ENCODE peak calls at places on chromosomes 5 and 9, in ten cellular contexts. U is A549, Z is body of pancreas, V is sigmoid colon, F is NB4, L is uterus, J is heart left ventricle, K is transverse colon, N is Peyer's patch, Q is GM12891. I is an unnamed sample.

GRCh38 chr5:155282503-155283107 is 269.1 kb downstream of the KIF4B start:
- DNase-seq in U (no peak), Z (no peak), V (no peak), F (no peak), L (no peak), J (no peak), K (no peak), N (no peak), Q (no peak), I (no peak)

GRCh38 chr5:179763215-179763945 is 30.4 kb upstream of the LTC4S start:
- DNase-seq in U (peak), Z (peak), V (peak), F (peak), L (peak), J (no peak), K (peak), N (peak), Q (no peak), I (peak)

GRCh38 chr5:143896981-143897380 is 85.0 kb downstream of the HMHB1 start:
- DNase-seq in U (no peak), Z (no peak), V (no peak), F (no peak), L (no peak), J (no peak), K (no peak), N (no peak), Q (no peak), I (no peak)

GRCh38 chr5:151002250-151002649 is 18.1 kb upstream of the GPX3 start:
- DNase-seq in U (peak), Z (no peak), V (no peak), F (peak), L (no peak), J (no peak), K (no peak), N (no peak), Q (no peak), I (no peak)

GRCh38 chr5:151213803-151214613 is 9.9 kb downstream of the CCDC69 start:
- DNase-seq in U (no peak), Z (peak), V (peak), F (peak), L (peak), J (peak), K (peak), N (peak), Q (peak), I (peak)

GRCh38 chr5:64206653-64207052 is 41.0 kb downstream of the RNF180 start:
- DNase-seq in U (no peak), Z (no peak), V (no peak), F (no peak), L (no peak), J (no peak), K (no peak), N (no peak), Q (no peak), I (no peak)

GRCh38 chr9:96449522-96449843 is 486 bp upstream of the HABP4 start:
- DNase-seq in U (no peak), Z (no peak), V (no peak), F (no peak), L (no peak), J (no peak), K (no peak), N (no peak), Q (no peak), I (no peak)

GRCh38 chr9:95939472-95939871 is 64.0 kb downstream of the ERCC6L2 start:
- DNase-seq in U (no peak), Z (no peak), V (no peak), F (no peak), L (no peak), J (no peak), K (no peak), N (no peak), Q (no peak), I (no peak)

GRCh38 chr5:175690586-175690985 is 32.7 kb downstream of the HRH2 start:
- DNase-seq in U (no peak), Z (no peak), V (peak), F (no peak), L (no peak), J (peak), K (no peak), N (no peak), Q (no peak), I (no peak)

GRCh38 chr9:79362100-79363081 is 209.4 kb upstream of the TLE4 start:
- DNase-seq in U (peak), Z (no peak), V (no peak), F (no peak), L (no peak), J (no peak), K (no peak), N (no peak), Q (no peak), I (no peak)

GRCh38 chr9:76374702-76375543 is 19.3 kb downstream of the RFK start:
- DNase-seq in U (peak), Z (peak), V (peak), F (no peak), L (peak), J (peak), K (peak), N (no peak), Q (no peak), I (no peak)

GRCh38 chr5:180803181-180804128 is 849 bp upstream of the MGAT1 start:
- DNase-seq in U (no peak), Z (no peak), V (peak), F (peak), L (peak), J (peak), K (peak), N (peak), Q (peak), I (peak)
- TF ChIP-seq POLR2A in U (no peak), Z (no peak), V (no peak), F (peak), L (no peak), J (no peak), K (peak), N (peak), Q (peak), I (no peak)

GRCh38 chr9:6040077-6040476 is 24.7 kb upstream of the RANBP6 start:
- DNase-seq in U (no peak), Z (no peak), V (no peak), F (peak), L (no peak), J (no peak), K (no peak), N (no peak), Q (no peak), I (no peak)

GRCh38 chr9:6029581-6029980 is 14.2 kb upstream of the RANBP6 start:
- DNase-seq in U (no peak), Z (no peak), V (no peak), F (no peak), L (no peak), J (no peak), K (no peak), N (no peak), Q (no peak), I (no peak)

GRCh38 chr9:6034954-6035353 is 19.5 kb upstream of the RANBP6 start:
- DNase-seq in U (no peak), Z (no peak), V (no peak), F (no peak), L (no peak), J (no peak), K (no peak), N (no peak), Q (no peak), I (no peak)
- TF ChIP-seq POLR2A in U (no peak), Z (no peak), V (no peak), F (no peak), L (no peak), J (no peak), K (no peak), N (no peak), Q (no peak), I (no peak)

GRCh38 chr5:43066231-43066798 is 26.2 kb upstream of the ANXA2R start:
- DNase-seq in U (no peak), Z (peak), V (peak), F (peak), L (peak), J (peak), K (peak), N (peak), Q (peak), I (peak)
- TF ChIP-seq POLR2A in U (peak), Z (peak), V (no peak), F (no peak), L (peak), J (no peak), K (peak), N (peak), Q (no peak), I (no peak)

GRCh38 chr5:141966275-141966962 is 2.5 kb upstream of the RNF14 start:
- DNase-seq in U (no peak), Z (no peak), V (no peak), F (no peak), L (no peak), J (no peak), K (no peak), N (no peak), Q (no peak), I (no peak)

GRCh38 chr5:141966963-141967333 is 2.0 kb upstream of the RNF14 start:
- DNase-seq in U (no peak), Z (no peak), V (no peak), F (no peak), L (no peak), J (no peak), K (no peak), N (no peak), Q (no peak), I (no peak)

GRCh38 chr5:141973871-141974595 is 5.1 kb downstream of the RNF14 start:
- DNase-seq in U (no peak), Z (no peak), V (no peak), F (no peak), L (no peak), J (no peak), K (no peak), N (no peak), Q (no peak), I (no peak)

GRCh38 chr5:141968914-141969608 is at the start of gene RNF14:
- DNase-seq in U (peak), Z (peak), V (peak), F (peak), L (peak), J (peak), K (peak), N (peak), Q (peak), I (peak)

DNA sequence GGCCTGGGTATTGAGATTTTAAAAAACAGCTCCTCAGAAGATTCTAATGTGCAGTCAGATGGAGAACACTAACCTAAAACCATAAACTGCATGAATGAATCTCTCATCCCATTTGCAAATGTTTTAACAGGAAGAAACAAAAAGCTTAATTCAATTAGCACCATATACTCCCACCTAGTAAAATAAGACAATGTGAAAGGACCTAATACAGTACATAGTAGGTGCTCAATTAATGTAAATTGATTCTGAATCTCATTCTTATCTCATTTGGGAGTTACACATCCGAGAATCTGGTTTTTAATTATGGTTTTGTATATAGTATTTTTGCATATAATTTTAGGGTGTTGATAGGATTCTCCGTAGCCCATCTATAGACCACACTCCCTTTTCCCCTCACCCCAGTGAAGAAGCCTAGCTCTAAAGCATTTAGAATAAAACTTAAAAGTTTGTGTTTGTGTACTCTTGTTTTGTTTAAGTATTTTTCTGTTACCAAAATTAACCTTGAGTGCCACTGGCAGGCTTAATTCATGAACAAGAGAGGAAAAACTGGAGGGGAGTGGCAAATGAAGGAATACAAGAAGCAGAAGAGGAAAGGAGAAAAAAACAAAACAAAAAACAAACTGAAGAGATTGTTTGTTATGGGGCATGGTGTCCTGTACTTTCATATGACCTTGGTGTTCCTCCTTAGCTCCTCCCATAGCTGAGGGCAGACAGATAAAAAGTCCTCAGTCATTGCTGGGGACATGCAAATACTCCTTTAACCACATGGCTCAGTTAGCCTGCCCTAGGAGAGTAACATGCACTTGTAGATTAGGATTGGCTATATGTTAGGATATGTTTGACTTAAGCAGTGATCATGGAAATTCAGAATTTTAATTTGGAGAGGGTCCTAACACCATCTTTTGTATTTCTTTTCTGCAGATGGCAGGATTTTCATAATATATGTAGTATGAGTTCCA is 1.2 kb downstream of the RNF14 start:
- DNase-seq in U (peak), Z (no peak), V (no peak), F (peak), L (no peak), J (no peak), K (peak), N (peak), Q (peak), I (no peak)
- TF ChIP-seq POLR2A in U (no peak), Z (no peak), V (no peak), F (peak), L (no peak), J (no peak), K (no peak), N (peak), Q (no peak), I (no peak)

GRCh38 chr5:148826082-148826971 is at the start of gene ADRB2:
- DNase-seq in U (peak), Z (peak), V (peak), F (peak), L (peak), J (peak), K (peak), N (peak), Q (peak), I (peak)
- TF ChIP-seq POLR2A in U (peak), Z (peak), V (peak), F (peak), L (peak), J (peak), K (peak), N (peak), Q (no peak), I (peak)

GRCh38 chr9:111661150-111661801 is at the start of gene GNG10:
- DNase-seq in U (peak), Z (peak), V (peak), F (peak), L (peak), J (peak), K (peak), N (peak), Q (peak), I (no peak)
- TF ChIP-seq POLR2A in U (peak), Z (peak), V (no peak), F (peak), L (peak), J (peak), K (no peak), N (peak), Q (no peak), I (no peak)

GRCh38 chr9:124290053-124290581 is 32.4 kb downstream of the NEK6 start:
- DNase-seq in U (no peak), Z (no peak), V (no peak), F (peak), L (no peak), J (no peak), K (peak), N (peak), Q (no peak), I (no peak)

GRCh38 chr9:124290743-124291554 is 33.2 kb downstream of the NEK6 start:
- DNase-seq in U (no peak), Z (no peak), V (no peak), F (peak), L (no peak), J (no peak), K (no peak), N (no peak), Q (no peak), I (no peak)

GRCh38 chr9:124292696-124293593 is 35.2 kb downstream of the NEK6 start:
- DNase-seq in U (no peak), Z (no peak), V (no peak), F (no peak), L (no peak), J (no peak), K (no peak), N (no peak), Q (no peak), I (no peak)

GRCh38 chr9:124293712-124294504 is 36.2 kb downstream of the NEK6 start:
- DNase-seq in U (no peak), Z (no peak), V (no peak), F (no peak), L (no peak), J (no peak), K (no peak), N (no peak), Q (no peak), I (no peak)

GRCh38 chr9:124291801-124292396 is 34.1 kb downstream of the NEK6 start:
- DNase-seq in U (no peak), Z (no peak), V (no peak), F (peak), L (no peak), J (peak), K (peak), N (peak), Q (no peak), I (no peak)
- TF ChIP-seq POLR2A in U (no peak), Z (no peak), V (no peak), F (no peak), L (no peak), J (no peak), K (no peak), N (no peak), Q (no peak), I (no peak)

GRCh38 chr9:16337322-16338029 is 533.0 kb downstream of the BNC2 start:
- DNase-seq in U (peak), Z (no peak), V (no peak), F (no peak), L (no peak), J (no peak), K (no peak), N (no peak), Q (no peak), I (no peak)

GRCh38 chr9:16331527-16331926 is 538.9 kb downstream of the BNC2 start:
- DNase-seq in U (no peak), Z (no peak), V (peak), F (no peak), L (no peak), J (peak), K (no peak), N (no peak), Q (no peak), I (no peak)

GRCh38 chr9:16336833-16337232 is 533.6 kb downstream of the BNC2 start:
- DNase-seq in U (no peak), Z (no peak), V (no peak), F (no peak), L (no peak), J (no peak), K (no peak), N (no peak), Q (no peak), I (no peak)

GRCh38 chr9:16333697-16334096 is 536.8 kb downstream of the BNC2 start:
- DNase-seq in U (no peak), Z (no peak), V (no peak), F (no peak), L (no peak), J (no peak), K (no peak), N (no peak), Q (no peak), I (no peak)

GRCh38 chr9:16335788-16336580 is 534.5 kb downstream of the BNC2 start:
- DNase-seq in U (peak), Z (peak), V (peak), F (peak), L (peak), J (peak), K (peak), N (peak), Q (no peak), I (peak)
- TF ChIP-seq POLR2A in U (no peak), Z (no peak), V (no peak), F (no peak), L (no peak), J (no peak), K (no peak), N (no peak), Q (no peak), I (no peak)